ENCODE peak calls at places on chromosome 2, in eight cellular contexts. N is fibroblast of lung; Z is ovary; F is CD8-positive, alpha-beta T cell; V is colonic mucosa; B is cardiac muscle cell; T is endodermal cell; H is neuronal stem cell. L is an unnamed sample.

GRCh38 chr2:215793747-215794595 is 219.4 kb downstream of the MREG start:
- DNase-seq in N (peak; percentile 96), Z (no peak), F (no peak), V (peak; percentile 44), B (peak; percentile 97), T (no peak), H (no peak), L (no peak)

GRCh38 chr2:231597014-231597611 is 4.4 kb downstream of the TEX44 start:
- DNase-seq in N (peak; percentile 33), Z (peak; percentile 55), F (no peak), V (no peak), B (peak; percentile 51), T (no peak), H (no peak), L (no peak)

GRCh38 chr2:27023740-27024139 is 9.0 kb upstream of the TMEM214 start:
- DNase-seq in N (no peak), Z (no peak), F (no peak), V (no peak), B (no peak), T (no peak), H (no peak), L (no peak)

GRCh38 chr2:205803507-205803906 is 121.2 kb downstream of the NRP2 start:
- DNase-seq in N (no peak), Z (no peak), F (no peak), V (no peak), B (no peak), T (no peak), H (no peak), L (no peak)

GRCh38 chr2:10400002-10400401 is 48.1 kb downstream of the ODC1 start:
- DNase-seq in N (no peak), Z (no peak), F (no peak), V (no peak), B (no peak), T (no peak), H (no peak), L (no peak)

GRCh38 chr2:151357359-151357758 is at the start of gene TNFAIP6:
- DNase-seq in N (peak; percentile 98), Z (no peak), F (no peak), V (no peak), B (peak; percentile 97), T (no peak), H (no peak), L (no peak)

GRCh38 chr2:99970292-99970868 is 172.0 kb downstream of the AFF3 start:
- DNase-seq in N (no peak), Z (no peak), F (no peak), V (no peak), B (no peak), T (no peak), H (no peak), L (no peak)

GRCh38 chr2:83633435-83633834 is 825.6 kb downstream of the SUCLG1 start:
- DNase-seq in N (no peak), Z (no peak), F (no peak), V (no peak), B (no peak), T (no peak), H (no peak), L (no peak)

GRCh38 chr2:236673126-236673822 is 103.6 kb downstream of the ACKR3 start:
- DNase-seq in N (no peak), Z (no peak), F (no peak), V (peak; percentile 6), B (no peak), T (peak; percentile 27), H (no peak), L (no peak)

GRCh38 chr2:172109256-172109655 is 6.6 kb upstream of the DLX2 start:
- DNase-seq in N (no peak), Z (no peak), F (no peak), V (no peak), B (no peak), T (no peak), H (no peak), L (no peak)

GRCh38 chr2:46332686-46333281 is 35.6 kb downstream of the EPAS1 start:
- DNase-seq in N (no peak), Z (no peak), F (no peak), V (no peak), B (peak; percentile 46), T (no peak), H (no peak), L (no peak)

GRCh38 chr2:21301871-21302433 is 178.2 kb downstream of the TDRD15 start:
- DNase-seq in N (no peak), Z (no peak), F (no peak), V (no peak), B (no peak), T (no peak), H (no peak), L (no peak)

GRCh38 chr2:95308426-95308990 is 11.4 kb downstream of the KCNIP3 start:
- DNase-seq in N (no peak), Z (no peak), F (no peak), V (no peak), B (no peak), T (no peak), H (no peak), L (no peak)

GRCh38 chr2:42794271-42795046 is 2.1 kb upstream of the HAAO start:
- DNase-seq in N (peak; percentile 38), Z (no peak), F (no peak), V (no peak), B (peak; percentile 47), T (peak; percentile 89), H (no peak), L (peak; percentile 83)

GRCh38 chr2:103176289-103176915 is 414.6 kb downstream of the TMEM182 start:
- DNase-seq in N (no peak), Z (no peak), F (no peak), V (no peak), B (no peak), T (peak; percentile 67), H (peak; percentile 79), L (peak; percentile 42)

GRCh38 chr2:212536385-212537310 is 2.0 kb downstream of the ERBB4 start:
- DNase-seq in N (no peak), Z (no peak), F (no peak), V (peak; percentile 15), B (no peak), T (peak; percentile 74), H (peak; percentile 78), L (peak; percentile 12)

GRCh38 chr2:57434952-57435351 is 611.7 kb upstream of the VRK2 start:
- DNase-seq in N (no peak), Z (no peak), F (no peak), V (no peak), B (no peak), T (no peak), H (no peak), L (no peak)

GRCh38 chr2:137806102-137806805 is 158.0 kb upstream of the HNMT start:
- DNase-seq in N (no peak), Z (no peak), F (no peak), V (no peak), B (no peak), T (no peak), H (no peak), L (no peak)

GRCh38 chr2:46655551-46656436 is 176.4 kb downstream of the TMEM247 start:
- DNase-seq in N (no peak), Z (no peak), F (no peak), V (peak; percentile 30), B (peak; percentile 84), T (no peak), H (no peak), L (no peak)

GRCh38 chr2:98280376-98281102 is 65.7 kb upstream of the CNGA3 start:
- DNase-seq in N (no peak), Z (no peak), F (no peak), V (peak; percentile 84), B (no peak), T (peak; percentile 69), H (no peak), L (no peak)

GRCh38 chr2:240997856-240998705 is at the start of gene SNED1:
- DNase-seq in N (peak; percentile 85), Z (peak; percentile 91), F (peak; percentile 74), V (peak; percentile 92), B (peak; percentile 86), T (peak; percentile 95), H (peak; percentile 84), L (peak; percentile 88)

DNA sequence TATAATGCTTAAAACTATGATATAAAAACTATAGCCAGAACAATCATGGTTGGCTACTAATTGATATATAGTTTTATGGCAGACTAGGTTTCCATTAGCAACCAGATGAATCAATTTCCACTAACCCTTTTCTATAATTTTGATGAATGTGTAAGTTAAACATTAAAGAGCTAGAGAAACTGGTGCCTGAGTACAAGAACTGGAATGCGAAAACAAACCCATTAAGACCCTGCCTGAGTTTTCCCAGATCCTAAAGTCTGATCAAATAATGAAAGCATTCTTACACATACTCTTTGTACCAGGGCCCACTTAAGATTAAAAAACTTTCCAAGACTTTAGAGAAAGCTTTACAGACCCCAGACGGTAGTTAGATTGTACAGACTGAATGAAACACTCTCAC is 21.3 kb downstream of the MRPL19 start:
- DNase-seq in N (no peak), Z (no peak), F (no peak), V (no peak), B (no peak), T (no peak), H (no peak), L (no peak)
- H3K36me3 ChIP-seq in N (no peaks in the 10 kb centered on the region), Z (no peaks in the 10 kb centered on the region), F (no peaks in the 10 kb centered on the region), V (no peaks in the 10 kb centered on the region), B (peaks cover 20% of the 10 kb centered on the region), T (peaks cover 56% of the 10 kb centered on the region), H (peaks cover 5% of the 10 kb centered on the region), L (peaks cover 63% of the 10 kb centered on the region)

DNA sequence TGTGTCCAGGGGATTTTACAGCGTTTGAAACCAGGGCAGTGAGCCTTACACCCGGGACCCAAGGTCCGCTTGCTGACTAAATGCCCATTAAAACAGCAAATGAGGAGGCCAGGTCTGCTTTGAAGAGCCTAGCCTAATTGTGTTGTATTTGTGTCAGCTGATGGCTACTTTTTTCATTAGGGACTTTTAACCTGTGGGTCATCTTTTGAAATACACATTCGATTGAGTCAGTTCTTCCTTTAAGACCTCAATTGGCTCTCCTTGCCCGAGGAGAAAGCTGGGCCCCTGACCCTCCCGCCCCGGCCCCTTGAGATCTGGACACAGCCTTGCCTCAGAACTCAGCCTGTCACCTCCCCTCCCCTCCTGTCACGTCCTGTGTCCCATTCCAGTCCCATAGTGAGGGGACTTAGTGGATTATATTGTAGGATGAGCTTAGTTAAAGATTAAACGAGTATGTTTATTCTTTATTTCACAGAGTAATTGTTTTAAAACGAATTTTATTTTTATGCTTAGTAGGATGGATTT is 69.0 kb downstream of the KLHL29 start:
- DNase-seq in N (no peak), Z (no peak), F (no peak), V (no peak), B (no peak), T (no peak), H (peak; percentile 59), L (peak; percentile 85)
- H3K27ac ChIP-seq in N (no peak overlapping the region), Z (no peak overlapping the region), F (no peak overlapping the region), V (no peak overlapping the region), B (no peak overlapping the region), T (peak overlapping the region; percentile 47), H (peak overlapping the region; percentile 56), L (peak overlapping the region; percentile 51)

DNA sequence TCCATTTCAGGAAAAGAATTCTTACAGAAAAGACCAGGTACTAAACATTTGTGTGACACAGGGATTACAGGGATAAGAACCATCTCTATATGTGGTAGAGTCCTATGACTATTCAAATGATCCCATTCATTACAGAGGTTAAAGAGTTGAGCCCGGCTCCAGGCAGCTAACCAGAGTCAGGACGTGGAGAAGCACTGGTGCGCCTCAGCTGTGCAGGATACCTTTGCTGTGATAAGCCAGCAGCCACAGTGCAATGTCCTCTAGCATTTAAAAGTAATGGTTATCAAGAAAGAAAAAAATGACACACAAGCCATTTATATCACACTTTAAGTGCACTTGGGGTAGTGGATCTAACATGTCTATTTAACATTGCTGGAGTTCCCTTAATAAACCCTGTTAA is 17.3 kb downstream of the BUB1 start:
- DNase-seq in N (no peak), Z (no peak), F (no peak), V (no peak), B (no peak), T (no peak), H (no peak), L (no peak)
- H3K36me3 ChIP-seq in N (peaks cover 7% of the 10 kb centered on the region), Z (no peaks in the 10 kb centered on the region), F (no peaks in the 10 kb centered on the region), V (no peaks in the 10 kb centered on the region), B (peaks cover 25% of the 10 kb centered on the region), T (peaks cover 93% of the 10 kb centered on the region), H (peaks cover 34% of the 10 kb centered on the region), L (peaks cover 76% of the 10 kb centered on the region)

GRCh38 chr2:55111570-55112228 is 61.4 kb upstream of the RTN4 start:
- DNase-seq in N (peak; percentile 94), Z (peak; percentile 54), F (no peak), V (no peak), B (peak; percentile 93), T (peak; percentile 80), H (no peak), L (no peak)
- H3K27ac ChIP-seq in N (peak overlapping the region; percentile 95), Z (no peak overlapping the region), F (no peak overlapping the region), V (peak overlapping the region; percentile 74), B (peak overlapping the region; percentile 78), T (no peak overlapping the region), H (no peak overlapping the region), L (peak overlapping the region; percentile 80)

L was measured in WERI-Rb-1.